ENCODE peak calls at places on chromosome 19, in ten cellular contexts. R is COR-L47; D is heart right ventricle; Z is amniotic stem cell; X is HEK293T; K is HFFc6; Q is activated CD4-positive, alpha-beta T cell treated with anti-CD3 and anti-CD28 coated beads, Interleukin-2, amount 50 U/mL, for 24 hours; O is activated effector memory CD4-positive, alpha-beta T cell treated with Interleukin-2 at 50 U/mL for 16 hours; T is cardiac muscle cell; F is HS-5. J is an unnamed sample.

GRCh38 chr19:5907216-5907615 is 2.5 kb downstream of the VMAC start:
- DNase-seq in T (no peak), X (no peak), Q (no peak), D (no peak), O (no peak), F (no peak), K (no peak), R (no peak), Z (no peak), J (no peak)

GRCh38 chr19:49602806-49603205 is 11.8 kb downstream of the PRR12 start:
- DNase-seq in F (no peak), Q (no peak), D (no peak), K (no peak), O (no peak), X (no peak), R (no peak), T (no peak), Z (no peak), J (no peak)

GRCh38 chr19:37304190-37304883 is 66.6 kb upstream of the ZNF527 start:
- DNase-seq in X (no peak), Q (no peak), T (peak; percentile 81), R (no peak), Z (no peak), F (no peak), O (no peak), D (peak; percentile 56), K (no peak), J (no peak)

GRCh38 chr19:9323557-9323918 is 441 bp upstream of the ZNF559 start:
- DNase-seq in O (no peak), X (peak; percentile 21), D (peak; percentile 83), F (peak; percentile 39), Z (no peak), R (peak; percentile 81), T (peak; percentile 48), Q (peak; percentile 36), K (peak; percentile 78), J (no peak)

GRCh38 chr19:44608391-44608821 is 5.0 kb upstream of the IGSF23 start:
- DNase-seq in K (no peak), X (no peak), T (no peak), F (peak; percentile 67), Z (peak; percentile 14), Q (no peak), O (no peak), D (no peak), R (peak; percentile 30), J (no peak)

GRCh38 chr19:42193706-42194105 is 23.8 kb downstream of the DEDD2 start:
- DNase-seq in X (no peak), T (no peak), O (no peak), K (no peak), Q (no peak), D (no peak), R (no peak), F (no peak), Z (no peak), J (no peak)

GRCh38 chr19:30085394-30085793 is 143.4 kb downstream of the URI1 start:
- DNase-seq in R (no peak), Z (no peak), D (no peak), Q (no peak), K (no peak), F (no peak), T (peak; percentile 8), X (peak; percentile 47), O (no peak), J (peak; percentile 6)

GRCh38 chr19:49761625-49762311 is 1.3 kb downstream of the TSKS start:
- DNase-seq in Z (no peak), T (peak; percentile 28), O (no peak), R (no peak), D (peak; percentile 51), Q (no peak), K (no peak), F (no peak), X (no peak), J (no peak)

GRCh38 chr19:55368701-55369563 is 1.3 kb downstream of the IL11 start:
- DNase-seq in Q (no peak), X (no peak), R (no peak), O (no peak), D (no peak), Z (peak; percentile 27), F (no peak), K (peak; percentile 20), T (no peak), J (peak; percentile 71)

GRCh38 chr19:46731007-46731501 is 14.1 kb upstream of the PRKD2 start:
- DNase-seq in X (no peak), O (no peak), Z (peak; percentile 80), Q (no peak), D (no peak), T (no peak), K (peak; percentile 92), R (no peak), F (no peak), J (peak; percentile 44)

GRCh38 chr19:54164369-54165068 is 5.0 kb upstream of the LENG1 start:
- DNase-seq in D (peak; percentile 87), Q (peak; percentile 25), Z (no peak), F (no peak), O (peak; percentile 61), T (peak; percentile 70), R (no peak), X (peak; percentile 67), K (no peak), J (peak; percentile 31)

GRCh38 chr19:16470541-16470910 is 1.2 kb downstream of the EPS15L1 start:
- DNase-seq in K (no peak), O (no peak), F (no peak), R (no peak), Z (no peak), X (no peak), D (no peak), Q (no peak), T (no peak), J (no peak)

GRCh38 chr19:41398042-41398403 is 405 bp downstream of the BCKDHA start:
- DNase-seq in X (no peak), Z (no peak), T (no peak), R (no peak), Q (no peak), D (no peak), O (no peak), F (no peak), K (no peak), J (no peak)

J was measured in SJSA1.